ENCODE peak calls at places on chromosome 20, in four cellular contexts. S, K, M and X are unnamed samples. For H3K4me1, the result is how much of the 10 kb centered on the place peaks cover.

GRCh38 chr20:64115171-64115911 is 8.0 kb upstream of the NPBWR2 start:
- DNase-seq in S (no peak), M (no peak), K (no peak), X (no peak)

GRCh38 chr20:7627734-7628663 is 312.3 kb downstream of the HAO1 start:
- DNase-seq in S (no peak), K (no peak), M (peak), X (no peak)

GRCh38 chr20:20737158-20737557 is 24.7 kb upstream of the RALGAPA2 start:
- DNase-seq in K (no peak), S (no peak), M (no peak), X (no peak)

GRCh38 chr20:62902926-62903615 is 23.2 kb downstream of the DIDO1 start:
- DNase-seq in M (peak), K (no peak), S (no peak), X (no peak)

GRCh38 chr20:326645-327031 is 1.3 kb downstream of the SOX12 start:
- DNase-seq in K (no peak), M (no peak), S (peak), X (no peak)

GRCh38 chr20:13771853-13772453 is 12.8 kb downstream of the ESF1 start:
- DNase-seq in S (no peak), M (peak), K (no peak), X (no peak)

GRCh38 chr20:13778827-13779226 is 5.9 kb downstream of the ESF1 start:
- DNase-seq in K (no peak), S (no peak), M (no peak), X (no peak)

GRCh38 chr20:10672579-10673127 is 1.1 kb downstream of the JAG1 start:
- DNase-seq in S (peak), K (no peak), M (peak), X (no peak)

GRCh38 chr20:62953167-62953838 is 794 bp downstream of the SLC17A9 start:
- DNase-seq in M (no peak), K (no peak), S (no peak), X (no peak)

GRCh38 chr20:4406627-4407026 is 315.1 kb upstream of the PRND start:
- DNase-seq in S (no peak), M (peak), K (no peak), X (no peak)

GRCh38 chr20:54255157-54255556 is 47.3 kb downstream of the PFDN4 start:
- DNase-seq in S (no peak), M (peak), K (no peak), X (no peak)

GRCh38 chr20:54257090-54257816 is 49.4 kb downstream of the PFDN4 start:
- DNase-seq in S (no peak), K (no peak), M (peak), X (no peak)

GRCh38 chr20:54254596-54254995 is 46.7 kb downstream of the PFDN4 start:
- DNase-seq in S (no peak), K (no peak), M (peak), X (no peak)

GRCh38 chr20:54260116-54260515 is 52.2 kb downstream of the PFDN4 start:
- DNase-seq in K (no peak), S (no peak), M (no peak), X (no peak)

DNA sequence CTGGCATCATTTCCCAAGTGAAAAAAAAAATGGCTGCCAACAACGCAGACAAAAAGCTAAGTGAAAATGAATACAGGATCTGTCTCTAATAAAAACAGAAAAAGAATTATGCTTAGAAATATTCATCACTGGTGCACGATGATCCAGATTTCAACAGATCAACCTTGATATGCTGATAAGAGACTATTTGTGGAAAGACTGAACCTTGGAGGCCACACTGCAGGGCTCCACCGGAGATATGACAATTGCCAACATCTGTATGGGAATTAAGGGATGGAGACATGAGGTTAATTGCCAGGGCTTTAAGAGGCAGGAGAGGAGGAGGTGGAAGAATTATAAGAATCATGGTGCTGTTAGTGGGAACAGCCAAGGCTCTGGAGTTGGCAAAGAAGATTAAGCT is 48.3 kb downstream of the PFDN4 start:
- DNase-seq in S (no peak), K (no peak), M (peak), X (no peak)
- H3K4me1 ChIP-seq in S (under half), K (under half), M (under half), X (under half)

GRCh38 chr20:34369265-34369664 is 6.2 kb downstream of the ITCH start:
- DNase-seq in K (no peak), M (no peak), S (no peak), X (no peak)

GRCh38 chr20:34377072-34377847 is 14.2 kb downstream of the ITCH start:
- DNase-seq in M (no peak), S (no peak), K (no peak), X (no peak)

GRCh38 chr20:34370062-34370461 is 7.0 kb downstream of the ITCH start:
- DNase-seq in S (no peak), K (no peak), M (no peak), X (no peak)

GRCh38 chr20:34375977-34376430 is 12.9 kb downstream of the ITCH start:
- DNase-seq in K (no peak), S (no peak), M (no peak), X (no peak)

DNA sequence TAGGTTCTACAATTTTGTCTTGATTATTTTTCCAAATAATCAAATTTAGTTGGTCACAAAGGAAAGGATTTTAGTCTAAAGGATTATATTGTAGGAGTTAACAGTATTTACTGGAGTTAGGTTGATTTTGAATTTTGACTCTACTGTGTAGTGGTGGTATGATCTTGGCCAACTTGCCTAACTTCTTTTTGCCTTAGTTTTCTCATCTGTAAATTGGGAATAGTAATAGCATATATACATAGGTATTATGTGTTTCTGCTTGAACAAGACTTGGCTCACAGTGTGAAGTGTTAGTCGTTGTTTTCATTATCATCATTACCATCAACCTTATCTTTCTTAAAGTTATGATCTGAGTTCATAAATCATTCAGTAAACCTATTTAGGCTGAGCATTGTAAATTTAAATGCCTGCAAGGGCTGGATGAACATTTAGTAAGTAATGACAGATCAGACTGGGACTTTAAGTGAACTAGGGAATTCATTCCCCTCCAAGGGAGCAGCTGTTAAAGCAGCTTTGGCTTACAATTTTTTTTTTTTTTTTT is 11.2 kb downstream of the ITCH start:
- DNase-seq in M (no peak), S (no peak), K (no peak), X (no peak)
- H3K4me1 ChIP-seq in M (under half), S (under half), K (under half), X (under half)

DNA sequence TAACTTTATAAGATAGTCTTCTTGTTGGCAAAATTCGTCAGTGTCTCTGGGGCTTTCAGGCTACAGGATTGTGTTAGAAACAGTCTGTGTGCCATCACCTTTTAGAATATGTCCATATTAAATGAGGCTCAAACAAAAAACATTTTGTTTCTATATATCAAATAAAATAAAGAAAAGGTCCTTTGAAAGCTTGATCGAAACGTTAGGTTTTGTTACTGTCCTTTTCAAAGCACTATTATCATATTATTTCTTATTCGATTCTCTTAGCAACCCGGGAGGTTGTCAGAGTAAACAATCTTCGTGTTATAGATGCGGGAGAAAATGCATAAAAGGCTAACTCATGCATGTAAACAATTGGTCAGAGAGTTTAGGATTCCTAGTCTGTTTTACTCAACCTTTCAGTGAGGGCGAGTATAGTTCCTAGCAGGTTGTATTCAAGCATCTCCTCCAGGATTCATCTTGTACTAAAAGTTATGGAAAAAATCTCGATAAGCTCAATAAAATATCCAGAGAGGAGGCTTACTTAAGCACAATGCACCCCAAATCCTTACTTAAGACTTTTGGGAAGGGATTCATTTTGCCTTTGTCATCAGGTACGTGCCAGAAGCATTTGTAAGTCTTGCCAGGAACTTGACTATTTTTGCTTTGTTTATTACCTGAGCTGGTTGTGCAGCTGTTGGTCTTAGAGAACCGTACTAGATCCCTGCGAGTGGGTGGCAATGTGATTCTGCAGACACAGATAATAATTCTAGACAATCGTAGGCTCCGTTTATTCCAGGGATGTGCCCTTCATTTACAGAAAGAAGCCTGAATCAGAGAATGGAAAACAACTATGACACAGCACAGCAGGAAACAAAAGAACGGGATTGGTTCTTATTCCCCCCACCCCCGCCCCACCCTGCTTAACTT is 159.6 kb upstream of the ZNF217 start:
- DNase-seq in K (no peak), M (peak), S (no peak), X (no peak)
- H3K4me1 ChIP-seq in K (under half), M (under half), S (under half), X (under half)

GRCh38 chr20:34367155-34367554 is 4.1 kb downstream of the ITCH start:
- DNase-seq in M (no peak), S (no peak), K (no peak), X (no peak)
- H3K4me1 ChIP-seq in M (under half), S (half or more), K (under half), X (under half)

DNA sequence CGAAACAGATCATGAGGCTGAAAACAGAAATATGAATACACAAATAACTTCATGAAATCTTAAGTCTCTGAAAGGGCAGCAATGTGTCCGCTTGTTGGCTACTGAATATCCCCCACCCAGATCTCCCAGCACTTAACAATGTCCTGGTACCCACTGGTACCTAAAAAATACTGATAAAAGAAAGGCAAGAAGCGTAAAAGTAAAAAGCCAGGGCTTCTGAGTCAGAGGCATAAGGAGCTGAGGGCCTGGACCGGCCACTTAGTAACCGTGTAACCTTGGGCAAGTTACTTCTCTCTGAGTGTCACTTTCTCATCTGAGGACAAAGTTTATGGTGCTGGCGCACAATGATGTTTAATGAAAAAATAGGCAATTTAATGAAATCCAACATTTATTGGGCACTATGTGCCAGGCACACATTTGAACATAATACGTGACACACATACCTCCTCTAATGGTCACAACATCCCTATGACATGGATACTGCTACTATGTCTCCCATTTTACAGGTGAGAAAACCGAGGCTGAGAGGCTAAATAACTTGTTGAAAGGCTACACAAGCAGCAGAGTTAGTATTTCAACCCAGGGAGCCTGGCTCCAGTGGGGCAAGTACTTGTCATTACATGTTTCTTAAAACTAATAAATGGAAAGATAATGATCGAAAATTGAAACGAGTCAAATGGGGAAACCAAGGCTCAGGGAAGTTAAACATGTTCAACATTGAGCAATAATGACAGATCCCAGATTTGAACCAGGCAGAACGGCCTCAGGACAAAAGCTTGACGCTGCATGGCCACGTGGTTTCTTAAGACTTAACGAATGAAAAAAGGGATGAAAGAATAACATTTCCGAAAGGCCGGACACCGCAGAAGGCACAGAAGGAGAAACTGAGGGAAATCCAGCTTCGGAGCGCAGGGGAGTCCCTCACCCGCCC is 828 bp downstream of the TP53RK start:
- DNase-seq in M (peak), K (no peak), S (no peak), X (no peak)
- H3K4me1 ChIP-seq in M (under half), K (under half), S (half or more), X (under half)

GRCh38 chr20:32567384-32568178 is 17.6 kb downstream of the NOL4L start:
- DNase-seq in M (no peak), S (no peak), K (no peak), X (no peak)
- H3K4me1 ChIP-seq in M (under half), S (under half), K (under half), X (under half)

DNA sequence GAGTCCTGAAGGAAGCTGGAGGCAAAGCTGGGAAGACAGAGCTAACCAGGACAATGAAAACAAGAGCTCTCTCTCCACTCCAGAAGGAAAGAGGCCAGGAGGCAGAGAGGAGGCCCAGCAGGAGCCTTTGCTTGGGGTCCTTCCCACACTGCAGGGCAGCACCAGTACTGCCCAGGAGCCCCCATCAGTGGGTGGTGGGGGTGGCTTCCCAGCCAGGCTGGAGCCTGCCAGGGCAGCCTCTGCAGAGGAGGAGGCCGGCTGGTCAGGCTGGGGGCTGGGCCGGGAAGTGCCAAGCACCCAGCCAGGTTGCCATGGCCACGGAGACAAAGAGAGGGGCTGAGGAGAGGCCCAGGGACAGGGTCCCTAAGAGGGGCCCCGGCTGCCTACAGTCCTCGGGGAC is 33.4 kb downstream of the PREX1 start:
- DNase-seq in S (no peak), K (peak), M (no peak), X (peak)
- H3K4me1 ChIP-seq in S (under half), K (under half), M (under half), X (under half)

DNA sequence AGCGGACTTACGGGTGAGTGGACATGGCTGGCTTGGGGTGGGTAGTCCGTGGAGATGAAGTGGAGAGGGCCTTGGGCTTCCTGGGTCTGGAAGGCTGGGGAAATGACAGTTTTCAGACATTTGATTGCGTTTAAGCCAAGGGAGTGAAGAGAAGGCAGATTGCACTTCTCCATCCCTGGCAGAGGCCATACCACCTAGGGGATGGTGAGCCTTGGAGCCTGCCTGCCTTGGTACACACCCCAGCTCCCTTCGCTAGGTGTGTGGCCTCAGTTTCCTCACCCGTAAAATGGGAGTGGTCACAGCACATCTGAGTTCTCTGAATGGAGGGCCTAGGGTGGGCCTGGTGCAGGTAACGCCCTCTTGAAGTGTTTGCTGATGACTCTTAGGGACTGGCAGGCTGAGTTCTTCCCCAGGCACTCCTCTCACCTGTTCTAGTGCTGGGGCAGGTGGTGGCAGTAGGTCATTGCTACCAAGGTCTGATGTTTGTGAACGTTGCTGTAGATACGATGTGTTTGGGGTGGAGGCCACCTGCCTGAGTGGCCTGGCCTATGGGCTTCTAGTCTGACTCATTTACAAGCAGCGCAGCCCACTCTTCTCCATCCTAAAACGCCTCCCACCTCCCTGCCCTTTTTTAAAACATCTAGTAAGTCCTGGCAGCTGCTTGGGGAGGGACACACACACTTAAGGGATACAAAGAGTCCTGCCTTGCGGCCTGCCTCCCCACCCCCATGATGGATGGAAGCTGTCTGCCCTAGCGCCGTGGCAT is 2.3 kb downstream of the RBM38 start:
- DNase-seq in S (no peak), M (peak), K (no peak), X (no peak)
- H3K4me1 ChIP-seq in S (half or more), M (under half), K (under half), X (under half)

DNA sequence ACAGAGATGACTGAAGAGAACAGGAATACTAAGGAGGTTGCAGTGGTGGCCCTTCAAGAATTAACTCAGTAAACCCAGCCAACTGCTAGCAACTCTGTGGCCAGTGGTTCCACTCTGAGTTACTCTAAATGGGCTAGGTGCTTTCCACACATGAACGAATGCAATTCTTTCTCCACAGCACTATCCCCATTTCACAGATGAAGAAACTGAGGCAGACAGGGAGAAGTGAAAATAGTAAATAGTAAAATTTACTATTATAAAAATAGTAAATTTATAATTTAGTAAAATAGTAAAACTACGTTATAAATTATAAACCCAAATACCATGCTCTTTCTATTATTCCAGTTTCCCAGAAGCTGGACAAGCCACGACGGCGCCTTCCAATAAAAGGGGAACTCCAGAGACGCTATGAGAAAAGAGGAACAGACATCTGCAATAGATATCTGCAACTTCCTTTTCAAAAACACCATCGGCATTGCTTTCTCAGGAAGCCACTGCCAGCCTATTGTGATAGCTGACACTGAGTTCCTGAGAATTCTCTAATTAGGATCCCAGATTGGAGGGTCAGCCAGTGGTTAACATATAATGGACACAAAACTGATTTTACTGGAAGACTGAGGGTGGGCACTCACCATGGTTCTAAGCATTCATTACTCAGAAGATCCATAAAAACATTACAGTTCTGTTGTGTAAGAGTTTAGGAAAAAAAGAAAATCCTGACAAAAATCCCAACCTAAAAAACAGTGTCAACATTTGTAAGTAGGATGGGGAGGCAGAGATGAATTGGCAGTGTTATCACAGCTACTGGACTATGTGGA is 16.2 kb downstream of the FKBP1A start:
- DNase-seq in M (no peak), K (no peak), S (no peak), X (no peak)
- H3K4me1 ChIP-seq in M (under half), K (under half), S (half or more), X (under half)

GRCh38 chr20:57622579-57623381 is 2.6 kb upstream of the ZBP1 start:
- DNase-seq in K (peak), M (peak), S (peak), X (peak)
- H3K4me1 ChIP-seq in K (under half), M (under half), S (under half), X (under half)